ENCODE peak calls at places on chromosomes 1 and 21, in eight cellular contexts. A is suprapubic skin, U is body of pancreas, R is right lobe of liver, P is IMR-90, V is endothelial cell of umbilical vein, X is vagina, J is GM12892. M is an unnamed sample.

GRCh38 chr1:41649445-41650175 is 165.1 kb upstream of the EDN2 start:
- DNase-seq in U (no peak), V (no peak), P (no peak), X (no peak), J (no peak), R (no peak), A (peak), M (no peak)

GRCh38 chr1:56688522-56689026 is 43.5 kb downstream of the PRKAA2 start:
- DNase-seq in X (no peak), U (no peak), J (no peak), P (peak), A (no peak), R (no peak), V (peak), M (peak)

GRCh38 chr1:832136-832535 is 91.6 kb upstream of the SAMD11 start:
- DNase-seq in A (no peak), P (no peak), U (no peak), V (no peak), X (no peak), R (no peak), J (no peak), M (no peak)

GRCh38 chr1:9629445-9630201 is 21.9 kb upstream of the PIK3CD start:
- DNase-seq in A (no peak), V (no peak), P (no peak), R (peak), U (no peak), X (no peak), J (no peak), M (no peak)

GRCh38 chr1:212814989-212815388 is 23.3 kb downstream of the TATDN3 start:
- DNase-seq in X (no peak), V (peak), P (no peak), R (no peak), J (no peak), U (peak), A (no peak), M (no peak)

GRCh38 chr1:209791920-209792319 is 7.6 kb upstream of the C1orf74 start:
- DNase-seq in J (no peak), V (no peak), A (no peak), P (no peak), U (no peak), X (no peak), R (no peak), M (no peak)

GRCh38 chr21:20902511-20902910 is 95.7 kb upstream of the NCAM2 start:
- DNase-seq in J (no peak), X (no peak), P (no peak), R (no peak), V (no peak), A (no peak), U (no peak), M (no peak)

GRCh38 chr1:46394872-46395465 is 852 bp downstream of the FAAH start:
- DNase-seq in U (no peak), A (no peak), R (no peak), P (no peak), J (no peak), V (no peak), X (no peak), M (no peak)

GRCh38 chr1:165678509-165678908 is 19.9 kb downstream of the ALDH9A1 start:
- DNase-seq in R (no peak), U (no peak), P (no peak), J (no peak), X (no peak), V (peak), A (no peak), M (no peak)

GRCh38 chr1:153404086-153404635 is 12.2 kb upstream of the S100A7A start:
- DNase-seq in R (no peak), J (no peak), P (no peak), A (no peak), V (no peak), U (no peak), X (no peak), M (no peak)

GRCh38 chr21:45067462-45068285 is 6.7 kb upstream of the ADARB1 start:
- DNase-seq in U (no peak), P (no peak), A (no peak), J (no peak), V (no peak), X (no peak), R (no peak), M (no peak)

GRCh38 chr1:16260814-16261213 is 23.8 kb upstream of the CPLANE2 start:
- DNase-seq in X (no peak), A (no peak), R (no peak), V (no peak), J (no peak), U (no peak), P (peak), M (no peak)

GRCh38 chr1:193190096-193190744 is 3.8 kb upstream of the B3GALT2 start:
- DNase-seq in X (no peak), V (peak), R (no peak), P (peak), A (no peak), J (no peak), U (no peak), M (no peak)

GRCh38 chr1:42925132-42925769 is 33.4 kb downstream of the SLC2A1 start:
- DNase-seq in V (peak), U (no peak), R (no peak), A (peak), X (no peak), P (no peak), J (no peak), M (no peak)

GRCh38 chr1:212565571-212566305 is 42.8 kb upstream of the ATF3 start:
- DNase-seq in R (no peak), V (peak), U (no peak), P (no peak), X (peak), J (no peak), A (no peak), M (no peak)

GRCh38 chr1:55932402-55932801 is 647.0 kb downstream of the PLPP3 start:
- DNase-seq in J (no peak), R (no peak), X (no peak), P (no peak), U (no peak), V (no peak), A (no peak), M (no peak)

GRCh38 chr1:232554431-232554830 is 75.5 kb downstream of the SIPA1L2 start:
- DNase-seq in J (no peak), X (no peak), P (peak), U (no peak), V (peak), A (no peak), R (no peak), M (no peak)

GRCh38 chr1:37808369-37809319 is 636 bp upstream of the YRDC start:
- DNase-seq in A (peak), V (peak), X (no peak), R (peak), J (peak), U (peak), P (peak), M (peak)

GRCh38 chr1:71561729-71562128 is 480.9 kb upstream of the ZRANB2 start:
- DNase-seq in R (no peak), P (peak), V (peak), J (no peak), U (no peak), X (no peak), A (no peak), M (no peak)

GRCh38 chr1:38571726-38572125 is 287.8 kb downstream of the RRAGC start:
- DNase-seq in P (no peak), A (peak), U (no peak), V (no peak), X (no peak), J (no peak), R (no peak), M (no peak)

GRCh38 chr1:217343907-217344306 is 287.0 kb downstream of the GPATCH2 start:
- DNase-seq in J (no peak), V (no peak), U (no peak), A (no peak), R (no peak), P (no peak), X (no peak), M (no peak)

GRCh38 chr1:168774241-168774640 is 45.2 kb upstream of the DPT start:
- DNase-seq in V (no peak), X (no peak), R (peak), U (no peak), P (no peak), J (no peak), A (no peak), M (no peak)

GRCh38 chr1:229024528-229025119 is 246.3 kb upstream of the RAB4A start:
- DNase-seq in J (no peak), V (peak), A (no peak), U (no peak), R (no peak), X (peak), P (peak), M (peak)

GRCh38 chr1:14924455-14925325 is 228.9 kb upstream of the TMEM51 start:
- DNase-seq in V (peak), J (peak), P (peak), U (peak), X (no peak), A (no peak), R (peak), M (peak)

GRCh38 chr1:198024782-198025181 is 107.6 kb downstream of the LHX9 start:
- DNase-seq in A (no peak), P (peak), J (no peak), U (no peak), X (no peak), V (no peak), R (no peak), M (peak)

GRCh38 chr1:85322655-85323054 is 46.2 kb upstream of the BCL10 start:
- DNase-seq in U (no peak), X (no peak), V (peak), P (peak), A (no peak), J (no peak), R (no peak), M (no peak)

GRCh38 chr1:3029481-3029961 is 8.3 kb downstream of the ACTRT2 start:
- DNase-seq in U (no peak), R (no peak), A (no peak), J (no peak), V (no peak), P (no peak), X (no peak), M (no peak)

GRCh38 chr1:209769171-209769904 is 13.5 kb downstream of the TRAF3IP3 start:
- DNase-seq in X (no peak), V (peak), P (peak), A (no peak), R (peak), U (no peak), J (peak), M (peak)

GRCh38 chr1:7972285-7972684 is 10.8 kb downstream of the PARK7 start:
- DNase-seq in U (no peak), P (no peak), A (no peak), R (no peak), X (no peak), V (no peak), J (no peak), M (no peak)

GRCh38 chr1:14866841-14867626 is 268.5 kb downstream of the KAZN start:
- DNase-seq in X (no peak), J (no peak), R (no peak), P (no peak), A (no peak), U (no peak), V (no peak), M (no peak)

GRCh38 chr1:226990133-226990716 is 50.1 kb downstream of the COQ8A start:
- DNase-seq in A (no peak), V (peak), U (peak), X (no peak), P (no peak), J (no peak), R (peak), M (no peak)

GRCh38 chr1:179785025-179785424 is 41.9 kb downstream of the FAM163A start:
- DNase-seq in A (no peak), X (no peak), U (no peak), P (no peak), J (no peak), R (no peak), V (no peak), M (no peak)

DNA sequence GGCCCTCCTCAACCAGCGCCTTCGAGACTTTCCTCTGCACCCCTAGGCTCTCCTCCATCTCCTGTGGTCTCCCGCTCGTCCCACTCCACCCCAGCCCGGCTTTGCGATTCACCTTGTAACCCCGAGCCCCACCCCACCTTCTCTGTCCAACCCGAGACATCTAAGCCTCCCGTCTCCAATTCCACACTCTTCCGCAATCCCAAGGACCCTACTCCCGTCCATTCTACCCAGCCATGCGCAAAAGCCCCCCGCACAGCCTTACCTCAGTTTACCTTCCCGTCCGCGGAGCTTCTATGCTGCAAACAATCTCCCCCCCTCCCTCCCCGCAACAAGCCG is 174 bp downstream of the SH3BP5L start:
- DNase-seq in J (no peak), U (no peak), V (no peak), A (no peak), R (no peak), X (no peak), P (no peak), M (no peak)
- TF ChIP-seq POLR2A in J (no peak), U (no peak), V (peak), A (peak), R (no peak), X (no peak), P (peak), M (no peak)

GRCh38 chr21:35239811-35240219 is 190.7 kb upstream of the RUNX1 start:
- DNase-seq in V (peak), R (no peak), X (no peak), A (no peak), J (no peak), P (no peak), U (no peak), M (no peak)
- TF ChIP-seq POLR2A in V (no peak), R (no peak), X (no peak), A (no peak), J (no peak), P (no peak), U (no peak), M (no peak)

GRCh38 chr1:66270122-66270812 is 263.7 kb upstream of the SGIP1 start:
- DNase-seq in A (peak), J (no peak), U (no peak), X (no peak), P (peak), V (no peak), R (no peak), M (no peak)

GRCh38 chr1:66271904-66272254 is 262.1 kb upstream of the SGIP1 start:
- DNase-seq in J (no peak), P (peak), R (peak), U (no peak), A (peak), V (no peak), X (peak), M (no peak)

GRCh38 chr1:66269222-66269621 is 264.7 kb upstream of the SGIP1 start:
- DNase-seq in U (no peak), X (no peak), R (no peak), J (no peak), A (no peak), P (no peak), V (no peak), M (no peak)

GRCh38 chr1:66273674-66274073 is 260.3 kb upstream of the SGIP1 start:
- DNase-seq in R (no peak), P (no peak), V (no peak), U (no peak), A (no peak), X (no peak), J (no peak), M (no peak)

DNA sequence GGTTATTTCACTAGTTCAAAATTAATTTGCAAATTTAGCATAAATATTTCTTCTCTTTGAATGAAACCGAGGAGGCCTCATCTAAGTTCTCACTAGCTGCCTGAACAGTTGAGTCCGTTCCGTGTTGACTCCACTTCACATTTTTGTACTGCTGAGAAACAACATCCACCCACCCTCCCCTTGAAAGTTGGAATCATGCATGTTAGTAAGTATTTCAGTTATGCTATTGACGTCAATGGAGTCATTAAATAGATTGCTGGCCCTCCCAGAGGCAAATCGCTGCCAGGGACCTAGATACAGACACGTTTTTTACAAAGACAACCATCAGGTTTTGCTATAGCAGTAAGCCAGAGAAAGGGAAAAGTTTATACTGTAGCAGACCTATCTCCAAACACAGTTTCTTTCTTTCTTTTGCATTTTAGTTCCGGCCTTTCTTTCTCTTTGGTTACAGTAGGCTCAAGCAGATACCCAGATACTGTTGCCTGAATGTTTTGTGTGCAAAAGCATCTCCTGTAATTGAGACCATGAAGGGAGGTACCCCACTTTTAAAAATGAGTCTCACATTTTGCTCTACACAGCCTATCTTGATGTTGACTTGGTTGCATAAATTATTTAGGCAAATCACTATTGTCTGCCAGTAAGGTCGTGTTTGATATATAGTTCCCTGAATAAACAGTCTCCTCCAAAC is 262.6 kb upstream of the SGIP1 start:
- DNase-seq in U (peak), X (peak), P (peak), R (peak), J (no peak), V (peak), A (peak), M (peak)
- TF ChIP-seq POLR2A in U (no peak), X (no peak), P (peak), R (peak), J (no peak), V (peak), A (no peak), M (no peak)

GRCh38 chr1:84300991-84301758 is at the start of gene SAMD13:
- DNase-seq in V (peak), X (no peak), J (no peak), R (no peak), P (peak), U (peak), A (peak), M (no peak)
- TF ChIP-seq POLR2A in V (no peak), X (no peak), J (no peak), R (no peak), P (no peak), U (no peak), A (no peak), M (no peak)

GRCh38 chr21:41460578-41461527 is 34.8 kb downstream of the MX1 start:
- DNase-seq in P (peak), X (no peak), U (peak), J (peak), R (peak), A (peak), V (peak), M (peak)

GRCh38 chr21:41458559-41458958 is 32.5 kb downstream of the MX1 start:
- DNase-seq in V (no peak), J (no peak), U (no peak), A (no peak), R (no peak), P (no peak), X (no peak), M (no peak)

GRCh38 chr21:41465176-41465781 is 39.2 kb downstream of the MX1 start:
- DNase-seq in U (no peak), X (no peak), A (peak), J (no peak), R (no peak), P (no peak), V (no peak), M (no peak)

GRCh38 chr21:41458121-41458520 is 32.1 kb downstream of the MX1 start:
- DNase-seq in V (no peak), J (no peak), R (no peak), P (peak), U (no peak), X (no peak), A (no peak), M (no peak)

GRCh38 chr21:41459884-41460534 is 34.0 kb downstream of the MX1 start:
- DNase-seq in P (no peak), J (no peak), U (no peak), X (no peak), A (peak), V (no peak), R (no peak), M (no peak)
- TF ChIP-seq POLR2A in P (no peak), J (peak), U (no peak), X (no peak), A (no peak), V (no peak), R (no peak), M (no peak)

GRCh38 chr1:27655151-27655929 is 16.7 kb downstream of the IFI6 start:
- DNase-seq in U (no peak), J (no peak), A (no peak), R (no peak), X (peak), V (no peak), P (no peak), M (no peak)
- TF ChIP-seq POLR2A in U (no peak), J (no peak), A (no peak), R (no peak), X (no peak), V (no peak), P (no peak), M (no peak)

DNA sequence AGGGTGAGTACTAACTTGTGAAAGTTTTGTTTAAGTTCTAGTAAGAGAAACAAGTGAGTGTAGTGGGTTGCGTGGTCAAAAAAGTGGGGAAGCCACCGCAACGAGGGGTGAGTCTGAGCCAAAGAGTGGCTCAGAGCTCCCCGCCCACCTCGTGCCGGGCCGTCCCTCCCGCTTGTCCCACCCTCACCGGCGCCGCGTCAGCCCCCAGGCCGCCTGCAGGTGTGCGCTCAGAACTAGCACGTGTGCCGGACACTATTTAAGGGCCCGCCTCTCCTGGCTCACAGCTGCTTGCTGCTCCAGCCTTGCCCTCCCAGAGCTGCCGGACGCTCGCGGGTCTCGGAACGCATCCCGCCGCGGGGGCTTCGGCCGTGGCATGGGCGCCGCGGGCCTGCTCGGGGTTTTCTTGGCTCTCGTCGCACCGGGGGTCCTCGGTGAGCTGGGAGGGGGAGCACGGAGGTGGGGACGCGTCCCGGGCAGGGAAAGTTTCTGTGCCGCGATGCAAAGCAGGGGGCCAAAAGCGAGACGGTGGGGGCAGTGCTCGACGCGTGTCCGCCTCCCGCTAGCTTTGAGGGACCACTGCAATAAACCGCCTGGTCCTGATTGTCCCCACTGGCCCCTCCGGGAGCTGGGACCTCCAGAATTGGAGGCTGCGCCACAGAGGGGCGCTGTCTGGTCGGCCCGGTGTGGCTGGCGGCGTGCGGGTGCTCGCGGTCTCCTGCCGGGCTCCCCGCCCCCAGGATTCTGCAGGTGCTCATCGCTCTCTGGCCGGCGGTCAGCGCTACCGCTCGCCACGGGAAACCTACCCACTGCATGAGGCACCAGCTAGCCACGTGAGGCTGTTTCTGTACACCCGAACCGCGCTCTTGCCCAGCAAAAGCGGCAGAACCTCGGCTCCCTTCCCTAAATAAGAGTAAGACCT is at the start of gene CR2:
- DNase-seq in A (no peak), P (no peak), R (peak), V (no peak), X (no peak), J (peak), U (peak), M (no peak)
- TF ChIP-seq POLR2A in A (no peak), P (no peak), R (no peak), V (no peak), X (no peak), J (peak), U (no peak), M (no peak)

M was measured in H54.